ENCODE peak calls at places on chromosomes 4 and X, in seven cellular contexts. O is neural crest cell, S is epithelial cell of esophagus, Q is lower leg skin, D is tibial artery, F is pancreas, G is dorsolateral prefrontal cortex. T is an unnamed sample.

GRCh38 chr4:92814677-92815076 is 510.9 kb downstream of the GRID2 start:
- DNase-seq in O (no peak), S (no peak), Q (no peak), D (no peak), F (no peak), G (no peak), T (no peak)

GRCh38 chr4:174324246-174324645 is 40.5 kb downstream of the CEP44 start:
- DNase-seq in O (no peak), S (no peak), Q (no peak), D (no peak), F (no peak), G (no peak), T (no peak)

GRCh38 chrX:122880952-122881351 is 303.1 kb upstream of the GRIA3 start:
- DNase-seq in O (no peak), S (no peak), Q (no peak), D (no peak), F (no peak), G (no peak), T (no peak)

GRCh38 chrX:140087865-140088264 is 122.5 kb upstream of the CXorf66 start:
- DNase-seq in O (peak; percentile 15), S (no peak), Q (no peak), D (no peak), F (no peak), G (no peak), T (no peak)

GRCh38 chrX:115322375-115322774 is 32.9 kb downstream of the LUZP4 start:
- DNase-seq in O (no peak), S (no peak), Q (no peak), D (no peak), F (no peak), G (no peak), T (no peak)

GRCh38 chr4:158046345-158046744 is 126.5 kb downstream of the GASK1B start:
- DNase-seq in O (no peak), S (no peak), Q (no peak), D (no peak), F (no peak), G (no peak), T (no peak)

GRCh38 chr4:40003986-40004385 is 26.3 kb upstream of the PDS5A start:
- DNase-seq in O (no peak), S (peak; percentile 56), Q (no peak), D (no peak), F (no peak), G (no peak), T (no peak)

GRCh38 chr4:65538571-65538970 is 131.7 kb downstream of the EPHA5 start:
- DNase-seq in O (no peak), S (peak; percentile 23), Q (no peak), D (no peak), F (no peak), G (no peak), T (no peak)

GRCh38 chr4:52298444-52298843 is 247.3 kb downstream of the SPATA18 start:
- DNase-seq in O (no peak), S (peak; percentile 80), Q (no peak), D (no peak), F (no peak), G (no peak), T (no peak)

GRCh38 chr4:173410106-173410505 is 11.2 kb upstream of the SCRG1 start:
- DNase-seq in O (no peak), S (no peak), Q (no peak), D (no peak), F (no peak), G (peak; percentile 34), T (no peak)

GRCh38 chr4:56981795-56982201 is 3.1 kb downstream of the POLR2B start:
- DNase-seq in O (no peak), S (peak; percentile 11), Q (no peak), D (no peak), F (no peak), G (no peak), T (no peak)

GRCh38 chr4:144300616-144301015 is 160.1 kb upstream of the GYPA start:
- DNase-seq in O (no peak), S (peak; percentile 69), Q (no peak), D (no peak), F (no peak), G (no peak), T (no peak)

GRCh38 chr4:162163892-162164759 is at the start of gene FSTL5:
- DNase-seq in O (peak; percentile 86), S (peak; percentile 95), Q (peak; percentile 82), D (peak; percentile 19), F (peak; percentile 70), G (peak; percentile 79), T (peak; percentile 29)

GRCh38 chrX:1767026-1767425 is 152.2 kb downstream of the ASMT start:
- DNase-seq in O (peak; percentile 2), S (no peak), Q (no peak), D (no peak), F (no peak), G (peak; percentile 14), T (no peak)

GRCh38 chr4:22573198-22573597 is 57.3 kb upstream of the ADGRA3 start:
- DNase-seq in O (no peak), S (peak; percentile 7), Q (no peak), D (peak; percentile 45), F (peak; percentile 45), G (peak; percentile 8), T (no peak)

GRCh38 chr4:122716825-122717448 is 15.6 kb upstream of the BBS12 start:
- DNase-seq in O (peak; percentile 63), S (peak; percentile 81), Q (no peak), D (peak; percentile 62), F (peak; percentile 23), G (peak; percentile 52), T (no peak)

GRCh38 chrX:46588263-46588662 is 14.7 kb downstream of the CHST7 start:
- DNase-seq in O (no peak), S (peak; percentile 48), Q (no peak), D (peak; percentile 67), F (no peak), G (no peak), T (no peak)

GRCh38 chrX:56789518-56790070 is 60.6 kb downstream of the NBDY start:
- DNase-seq in O (no peak), S (no peak), Q (peak; percentile 46), D (no peak), F (no peak), G (no peak), T (no peak)

GRCh38 chr4:169464080-169464479 is 148.3 kb downstream of the NEK1 start:
- DNase-seq in O (no peak), S (no peak), Q (no peak), D (no peak), F (no peak), G (no peak), T (no peak)

GRCh38 chr4:166091914-166092510 is 219.0 kb downstream of the TLL1 start:
- DNase-seq in O (no peak), S (peak; percentile 56), Q (no peak), D (no peak), F (no peak), G (no peak), T (no peak)

DNA sequence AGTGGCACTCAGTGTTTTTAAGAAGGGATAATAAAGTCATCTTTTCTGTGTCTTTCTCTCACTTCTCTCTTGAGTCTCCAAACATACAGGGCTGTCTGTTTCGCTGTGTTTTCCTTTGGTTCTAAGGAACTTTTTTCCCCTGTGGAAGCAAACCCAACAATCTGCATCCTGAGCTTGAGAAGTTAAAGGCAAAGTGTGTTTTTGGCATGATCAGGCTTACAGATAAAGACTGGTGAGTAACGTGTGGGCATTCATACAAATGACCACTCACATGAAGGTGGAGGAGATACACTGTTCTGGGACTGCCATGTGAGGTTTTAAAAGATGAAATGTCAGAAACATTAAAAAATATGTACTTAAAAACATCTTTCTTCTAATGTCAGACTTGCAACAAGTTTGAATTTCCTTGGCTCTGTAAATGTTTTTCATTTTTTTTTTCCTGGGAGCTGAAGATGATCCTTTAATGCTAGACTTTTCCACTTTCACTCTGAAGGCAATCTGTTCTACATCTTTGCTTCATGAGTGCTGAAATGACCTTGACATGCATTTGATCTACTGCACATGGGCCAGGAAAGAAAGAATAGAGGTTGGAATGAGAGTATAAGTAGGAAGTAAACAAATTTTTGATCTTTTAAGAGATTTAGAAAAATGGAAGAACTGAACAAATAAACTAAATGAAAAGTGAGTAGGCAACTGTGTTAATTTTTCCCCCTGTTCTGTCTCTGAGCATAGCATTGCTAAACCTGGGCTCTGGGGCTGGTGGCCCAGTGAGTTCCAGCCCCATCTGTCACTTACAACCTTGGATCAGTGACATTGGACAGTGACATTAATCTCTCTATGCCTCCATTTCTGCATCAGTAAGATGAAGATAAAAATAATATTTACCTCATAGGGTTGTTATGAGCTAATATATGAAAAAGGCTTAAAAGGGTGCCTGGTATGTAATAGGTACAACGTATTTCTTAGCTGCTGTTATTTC is 151.1 kb upstream of the TBC1D9 start:
- DNase-seq in O (no peak), S (no peak), Q (no peak), D (no peak), F (no peak), G (no peak), T (no peak)
- TF ChIP-seq CTCF in O (no peak), S (no peak), Q (no peak), D (no peak), F (no peak), G (no peak), T (no peak)

GRCh38 chrX:19670854-19671620 is 155.7 kb upstream of the MAP3K15 start:
- DNase-seq in O (no peak), S (peak; percentile 64), Q (no peak), D (peak; percentile 22), F (no peak), G (peak; percentile 15), T (no peak)
- TF ChIP-seq CTCF in O (no peak), S (no peak), Q (no peak), D (no peak), F (no peak), G (no peak), T (no peak)

GRCh38 chrX:35076061-35076460 is 133.5 kb downstream of the FAM47B start:
- DNase-seq in O (no peak), S (peak; percentile 36), Q (no peak), D (no peak), F (no peak), G (no peak), T (no peak)
- TF ChIP-seq CTCF in O (no peak), S (no peak), Q (no peak), D (no peak), F (no peak), G (no peak), T (no peak)

GRCh38 chrX:48538641-48539344 is 721 bp upstream of the TBC1D25 start:
- DNase-seq in O (no peak), S (no peak), Q (no peak), D (no peak), F (no peak), G (no peak), T (no peak)

GRCh38 chrX:48540480-48540879 is 966 bp downstream of the TBC1D25 start:
- DNase-seq in O (no peak), S (no peak), Q (no peak), D (no peak), F (no peak), G (no peak), T (no peak)

GRCh38 chrX:48541140-48541814 is 1.8 kb downstream of the TBC1D25 start:
- DNase-seq in O (no peak), S (no peak), Q (no peak), D (no peak), F (no peak), G (no peak), T (no peak)

GRCh38 chrX:48539345-48540014 is at the start of gene TBC1D25:
- DNase-seq in O (peak; percentile 85), S (peak; percentile 97), Q (peak; percentile 99), D (peak; percentile 97), F (peak; percentile 97), G (peak; percentile 91), T (peak; percentile 94)

DNA sequence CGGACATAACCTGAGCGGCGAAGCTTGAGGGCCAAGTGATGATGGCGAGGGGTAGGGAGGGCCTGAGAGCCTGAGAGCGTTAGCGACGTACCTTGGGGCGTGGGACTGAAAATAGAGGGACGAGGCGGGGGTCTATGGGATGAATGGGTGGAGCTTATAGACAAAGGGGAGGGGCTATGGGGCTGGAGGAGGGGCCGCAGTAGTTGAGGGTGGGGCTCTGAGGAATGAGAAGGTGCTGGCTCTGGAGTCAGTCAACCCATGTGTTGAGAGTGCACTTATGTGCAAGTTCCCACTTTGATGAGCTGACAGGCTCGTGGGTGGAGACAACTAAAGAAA is 469 bp downstream of the TBC1D25 start:
- DNase-seq in O (no peak), S (peak; percentile 65), Q (peak; percentile 87), D (no peak), F (no peak), G (peak; percentile 26), T (no peak)
- TF ChIP-seq CTCF in O (no peak), S (no peak), Q (no peak), D (no peak), F (no peak), G (no peak), T (no peak)